ENCODE peak calls at places on chromosomes 1 and 21, in eight cellular contexts. One of them, this sample, is unnamed.

GRCh38 chr1:36458910-36459309 is 5.3 kb downstream of the MRPS15 start:
- DNase-seq in GM10248: no peak
- DNase-seq in RWPE1: no peak
- DNase-seq in progenitor cell of endocrine pancreas: no peak
- DNase-seq in Calu3: no peak
- DNase-seq in ovary: no peak
- DNase-seq in CD4-positive, alpha-beta T cell: no peak
- DNase-seq in Caco-2: no peak
- DNase-seq in this sample: no peak

GRCh38 chr21:45162115-45162514 is 87.7 kb downstream of the ADARB1 start:
- DNase-seq in GM10248: no peak
- DNase-seq in RWPE1: no peak
- DNase-seq in progenitor cell of endocrine pancreas: no peak
- DNase-seq in Calu3: no peak
- DNase-seq in ovary: no peak
- DNase-seq in CD4-positive, alpha-beta T cell: no peak
- DNase-seq in Caco-2: no peak
- DNase-seq in this sample: no peak

GRCh38 chr1:71770121-71770520 is 512.2 kb downstream of the NEGR1 start:
- DNase-seq in GM10248: no peak
- DNase-seq in RWPE1: no peak
- DNase-seq in progenitor cell of endocrine pancreas: no peak
- DNase-seq in Calu3: no peak
- DNase-seq in ovary: no peak
- DNase-seq in CD4-positive, alpha-beta T cell: no peak
- DNase-seq in Caco-2: no peak
- DNase-seq in this sample: no peak

GRCh38 chr1:16189003-16189402 is 23.4 kb downstream of the ARHGEF19 start:
- DNase-seq in GM10248: no peak
- DNase-seq in RWPE1: peak
- DNase-seq in progenitor cell of endocrine pancreas: no peak
- DNase-seq in Calu3: no peak
- DNase-seq in ovary: no peak
- DNase-seq in CD4-positive, alpha-beta T cell: no peak
- DNase-seq in Caco-2: peak
- DNase-seq in this sample: no peak

GRCh38 chr1:111161843-111162242 is 21.8 kb downstream of the CEPT1 start:
- DNase-seq in GM10248: no peak
- DNase-seq in RWPE1: no peak
- DNase-seq in progenitor cell of endocrine pancreas: no peak
- DNase-seq in Calu3: no peak
- DNase-seq in ovary: no peak
- DNase-seq in CD4-positive, alpha-beta T cell: no peak
- DNase-seq in Caco-2: no peak
- DNase-seq in this sample: no peak

GRCh38 chr1:154386643-154387352 is 18.3 kb upstream of the IL6R start:
- DNase-seq in GM10248: no peak
- DNase-seq in RWPE1: no peak
- DNase-seq in progenitor cell of endocrine pancreas: no peak
- DNase-seq in Calu3: no peak
- DNase-seq in ovary: no peak
- DNase-seq in CD4-positive, alpha-beta T cell: peak
- DNase-seq in Caco-2: no peak
- DNase-seq in this sample: no peak

GRCh38 chr1:195965475-195965874 is 642.8 kb downstream of the KCNT2 start:
- DNase-seq in GM10248: no peak
- DNase-seq in RWPE1: no peak
- DNase-seq in progenitor cell of endocrine pancreas: no peak
- DNase-seq in Calu3: no peak
- DNase-seq in ovary: no peak
- DNase-seq in CD4-positive, alpha-beta T cell: no peak
- DNase-seq in Caco-2: no peak
- DNase-seq in this sample: no peak

GRCh38 chr21:44965251-44966022 is 25.6 kb downstream of the SLX9 start:
- DNase-seq in GM10248: no peak
- DNase-seq in RWPE1: no peak
- DNase-seq in progenitor cell of endocrine pancreas: no peak
- DNase-seq in Calu3: no peak
- DNase-seq in ovary: no peak
- DNase-seq in CD4-positive, alpha-beta T cell: no peak
- DNase-seq in Caco-2: no peak
- DNase-seq in this sample: peak

DNA sequence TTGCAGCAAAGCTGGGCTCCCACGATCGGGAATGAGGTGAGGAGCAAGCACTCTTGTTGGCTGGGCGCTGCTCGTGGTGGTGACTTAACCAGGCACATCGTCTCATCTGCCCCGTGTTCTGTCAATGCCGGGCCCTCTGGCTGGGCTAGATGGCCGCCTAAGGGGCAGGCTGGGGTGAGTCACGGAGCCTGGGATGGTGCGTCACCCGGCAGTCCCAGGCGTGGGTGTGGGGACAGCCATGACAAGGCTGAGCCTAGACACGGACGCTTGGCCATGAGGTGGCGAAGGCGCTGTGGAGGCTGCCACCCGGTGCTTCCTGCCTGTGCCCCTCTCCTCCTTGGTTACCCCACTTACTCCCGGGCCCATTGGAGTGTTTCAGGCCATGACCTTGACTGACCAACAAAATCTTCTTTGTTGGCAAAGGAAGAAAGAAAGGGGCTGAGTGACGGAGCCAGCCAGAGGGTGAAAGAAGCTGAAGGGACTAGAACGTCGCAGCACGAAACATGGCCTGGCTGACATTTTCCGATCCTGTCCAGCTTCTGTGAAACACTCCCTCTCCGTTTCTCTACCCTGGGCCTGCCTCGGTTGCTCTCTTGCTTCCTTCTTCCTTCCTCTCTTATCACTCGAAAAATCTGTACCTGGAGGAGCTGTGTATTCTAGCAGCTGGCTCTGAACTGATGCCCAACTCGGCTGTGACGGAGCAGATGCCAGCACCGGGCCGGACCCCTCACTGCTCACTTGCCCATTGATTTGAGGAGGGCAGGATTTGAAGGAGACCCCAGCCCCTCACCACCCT is 596 bp downstream of the CD247 start:
- DNase-seq in GM10248: no peak
- DNase-seq in RWPE1: peak
- DNase-seq in progenitor cell of endocrine pancreas: no peak
- DNase-seq in Calu3: no peak
- DNase-seq in ovary: no peak
- DNase-seq in CD4-positive, alpha-beta T cell: peak
- DNase-seq in Caco-2: no peak
- DNase-seq in this sample: no peak
- TF ChIP-seq CTCF in GM10248: no peak
- TF ChIP-seq CTCF in RWPE1: no peak
- TF ChIP-seq CTCF in progenitor cell of endocrine pancreas: no peak
- TF ChIP-seq CTCF in Calu3: no peak
- TF ChIP-seq CTCF in ovary: no peak
- TF ChIP-seq CTCF in CD4-positive, alpha-beta T cell: no peak
- TF ChIP-seq CTCF in Caco-2: no peak
- TF ChIP-seq CTCF in this sample: no peak

DNA sequence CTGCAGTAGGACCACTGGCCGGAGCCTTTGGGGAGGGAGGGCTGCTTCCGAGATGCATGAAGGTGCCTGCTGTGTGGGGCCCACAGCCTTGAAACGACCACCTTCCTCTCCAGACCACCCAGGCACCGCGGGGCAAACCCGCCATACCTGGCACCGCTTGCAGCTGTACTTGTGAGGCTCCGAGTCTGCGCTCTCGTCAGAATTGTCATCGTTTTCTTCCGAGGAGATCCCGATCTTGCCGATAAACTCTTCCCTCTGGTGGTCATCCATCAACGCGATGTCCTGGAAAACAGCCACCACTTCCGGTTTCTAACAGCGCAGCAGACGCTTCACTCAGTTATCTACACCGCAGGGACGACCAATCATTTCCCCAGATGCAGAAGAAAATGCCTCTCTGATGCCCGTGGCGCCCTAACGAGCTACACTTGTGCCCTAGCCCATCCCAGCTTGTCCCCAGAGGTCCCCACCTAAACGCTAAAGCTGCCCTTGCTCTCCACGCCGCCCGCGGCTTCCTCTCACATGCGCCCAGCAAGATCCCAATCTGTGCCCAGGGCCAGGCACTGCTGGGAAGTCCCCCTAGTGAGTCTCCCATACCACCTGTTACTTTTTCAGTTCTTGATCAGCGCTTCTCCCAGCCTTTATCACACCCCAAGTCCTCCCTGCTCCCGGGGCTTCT is 55.0 kb upstream of the RIPK4 start:
- DNase-seq in GM10248: no peak
- DNase-seq in RWPE1: no peak
- DNase-seq in progenitor cell of endocrine pancreas: no peak
- DNase-seq in Calu3: no peak
- DNase-seq in ovary: no peak
- DNase-seq in CD4-positive, alpha-beta T cell: no peak
- DNase-seq in Caco-2: no peak
- DNase-seq in this sample: no peak
- TF ChIP-seq CTCF in GM10248: no peak
- TF ChIP-seq CTCF in RWPE1: no peak
- TF ChIP-seq CTCF in progenitor cell of endocrine pancreas: no peak
- TF ChIP-seq CTCF in Calu3: no peak
- TF ChIP-seq CTCF in ovary: no peak
- TF ChIP-seq CTCF in CD4-positive, alpha-beta T cell: no peak
- TF ChIP-seq CTCF in Caco-2: no peak
- TF ChIP-seq CTCF in this sample: no peak

GRCh38 chr1:23977854-23978191 is 2.3 kb downstream of the SRSF10 start:
- DNase-seq in GM10248: no peak
- DNase-seq in RWPE1: no peak
- DNase-seq in progenitor cell of endocrine pancreas: no peak
- DNase-seq in Calu3: no peak
- DNase-seq in ovary: no peak
- DNase-seq in CD4-positive, alpha-beta T cell: no peak
- DNase-seq in Caco-2: no peak
- DNase-seq in this sample: no peak

GRCh38 chr1:23979387-23980005 is 631 bp downstream of the SRSF10 start:
- DNase-seq in GM10248: no peak
- DNase-seq in RWPE1: no peak
- DNase-seq in progenitor cell of endocrine pancreas: no peak
- DNase-seq in Calu3: no peak
- DNase-seq in ovary: no peak
- DNase-seq in CD4-positive, alpha-beta T cell: no peak
- DNase-seq in Caco-2: no peak
- DNase-seq in this sample: no peak

GRCh38 chr1:23978825-23979224 is 1.3 kb downstream of the SRSF10 start:
- DNase-seq in GM10248: no peak
- DNase-seq in RWPE1: no peak
- DNase-seq in progenitor cell of endocrine pancreas: no peak
- DNase-seq in Calu3: no peak
- DNase-seq in ovary: no peak
- DNase-seq in CD4-positive, alpha-beta T cell: no peak
- DNase-seq in Caco-2: no peak
- DNase-seq in this sample: peak

GRCh38 chr1:23980725-23981063 is 567 bp upstream of the SRSF10 start:
- DNase-seq in GM10248: peak
- DNase-seq in RWPE1: peak
- DNase-seq in progenitor cell of endocrine pancreas: no peak
- DNase-seq in Calu3: peak
- DNase-seq in ovary: peak
- DNase-seq in CD4-positive, alpha-beta T cell: peak
- DNase-seq in Caco-2: peak
- DNase-seq in this sample: peak

DNA sequence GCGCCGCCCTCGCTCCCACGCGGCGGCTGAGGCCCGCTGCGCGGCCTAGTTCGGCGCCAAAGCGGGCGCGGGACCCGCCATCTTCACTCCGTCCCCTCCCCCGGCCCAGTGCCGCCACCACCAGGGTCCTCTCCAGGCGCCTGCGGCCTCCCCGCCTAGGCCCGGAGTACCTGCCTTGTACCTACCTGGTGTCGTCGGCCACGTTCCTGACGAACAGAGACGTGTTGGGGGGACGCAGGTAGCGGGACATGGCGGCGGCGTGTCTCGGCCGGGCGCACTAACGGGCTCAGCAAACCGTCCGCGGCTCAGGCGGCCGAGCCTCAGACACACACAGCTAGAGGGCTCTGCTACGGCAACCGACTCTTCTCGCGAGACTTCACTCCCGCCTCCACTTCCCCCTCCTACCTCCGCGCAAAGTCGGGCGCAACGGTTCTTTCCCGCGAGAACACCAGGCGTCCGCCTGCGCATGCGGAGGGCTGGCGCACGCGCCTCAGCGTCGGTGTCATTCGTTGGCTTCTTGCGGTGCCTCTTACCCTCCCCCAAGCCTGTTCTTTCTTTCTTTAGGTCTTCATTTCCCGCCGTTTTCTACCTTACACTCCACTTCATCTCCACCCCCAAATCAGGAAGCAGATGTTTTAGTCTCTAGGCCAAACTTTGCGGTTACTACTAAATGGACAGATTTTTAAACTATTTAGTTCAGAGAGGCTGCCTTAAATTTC is at the start of gene SRSF10:
- DNase-seq in GM10248: peak
- DNase-seq in RWPE1: peak
- DNase-seq in progenitor cell of endocrine pancreas: peak
- DNase-seq in Calu3: peak
- DNase-seq in ovary: peak
- DNase-seq in CD4-positive, alpha-beta T cell: peak
- DNase-seq in Caco-2: peak
- DNase-seq in this sample: peak
- TF ChIP-seq CTCF in GM10248: no peak
- TF ChIP-seq CTCF in RWPE1: no peak
- TF ChIP-seq CTCF in progenitor cell of endocrine pancreas: no peak
- TF ChIP-seq CTCF in Calu3: no peak
- TF ChIP-seq CTCF in ovary: peak
- TF ChIP-seq CTCF in CD4-positive, alpha-beta T cell: no peak
- TF ChIP-seq CTCF in Caco-2: no peak
- TF ChIP-seq CTCF in this sample: peak

GRCh38 chr1:9201421-9202239 is 32.9 kb upstream of the H6PD start:
- DNase-seq in GM10248: no peak
- DNase-seq in RWPE1: no peak
- DNase-seq in progenitor cell of endocrine pancreas: no peak
- DNase-seq in Calu3: no peak
- DNase-seq in ovary: peak
- DNase-seq in CD4-positive, alpha-beta T cell: no peak
- DNase-seq in Caco-2: peak
- DNase-seq in this sample: no peak

GRCh38 chr1:9202240-9202870 is 32.2 kb upstream of the H6PD start:
- DNase-seq in GM10248: no peak
- DNase-seq in RWPE1: no peak
- DNase-seq in progenitor cell of endocrine pancreas: no peak
- DNase-seq in Calu3: no peak
- DNase-seq in ovary: no peak
- DNase-seq in CD4-positive, alpha-beta T cell: no peak
- DNase-seq in Caco-2: no peak
- DNase-seq in this sample: no peak

GRCh38 chr1:9203623-9204022 is 31.0 kb upstream of the H6PD start:
- DNase-seq in GM10248: no peak
- DNase-seq in RWPE1: no peak
- DNase-seq in progenitor cell of endocrine pancreas: no peak
- DNase-seq in Calu3: no peak
- DNase-seq in ovary: no peak
- DNase-seq in CD4-positive, alpha-beta T cell: no peak
- DNase-seq in Caco-2: no peak
- DNase-seq in this sample: no peak

GRCh38 chr1:9207086-9207485 is 27.5 kb upstream of the H6PD start:
- DNase-seq in GM10248: peak
- DNase-seq in RWPE1: no peak
- DNase-seq in progenitor cell of endocrine pancreas: no peak
- DNase-seq in Calu3: no peak
- DNase-seq in ovary: no peak
- DNase-seq in CD4-positive, alpha-beta T cell: no peak
- DNase-seq in Caco-2: no peak
- DNase-seq in this sample: peak

DNA sequence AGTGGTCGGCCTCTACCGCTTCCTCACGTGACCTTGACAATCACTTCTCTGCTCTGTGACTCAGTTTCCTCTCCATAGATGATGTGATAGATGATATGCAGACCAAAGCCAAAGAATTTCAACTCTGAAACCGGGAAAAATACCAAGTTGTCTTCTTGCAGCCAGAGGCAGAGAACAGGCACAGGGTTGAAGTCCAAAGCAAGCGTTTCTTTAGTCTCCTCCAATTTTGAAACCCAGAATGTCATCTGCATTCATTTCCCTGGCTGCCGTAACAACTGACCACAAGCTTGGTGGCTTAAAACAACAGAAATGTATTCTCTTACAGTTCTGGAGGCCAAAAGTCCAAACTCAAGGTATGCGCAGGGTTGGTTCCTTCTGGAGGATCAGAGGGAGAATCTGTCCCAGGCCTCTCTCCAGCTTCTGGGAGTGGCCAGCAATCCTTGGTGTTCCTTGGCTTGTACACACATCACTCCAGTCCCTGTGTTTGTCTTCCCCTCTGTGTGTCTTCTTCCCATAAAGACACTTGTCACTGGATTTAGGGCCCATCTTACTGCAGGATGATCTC is 30.3 kb upstream of the H6PD start:
- DNase-seq in GM10248: no peak
- DNase-seq in RWPE1: no peak
- DNase-seq in progenitor cell of endocrine pancreas: no peak
- DNase-seq in Calu3: no peak
- DNase-seq in ovary: no peak
- DNase-seq in CD4-positive, alpha-beta T cell: no peak
- DNase-seq in Caco-2: peak
- DNase-seq in this sample: no peak
- TF ChIP-seq CTCF in GM10248: no peak
- TF ChIP-seq CTCF in RWPE1: no peak
- TF ChIP-seq CTCF in progenitor cell of endocrine pancreas: no peak
- TF ChIP-seq CTCF in Calu3: no peak
- TF ChIP-seq CTCF in ovary: no peak
- TF ChIP-seq CTCF in CD4-positive, alpha-beta T cell: no peak
- TF ChIP-seq CTCF in Caco-2: no peak
- TF ChIP-seq CTCF in this sample: no peak